ENCODE peak calls at places on chromosomes 11 and 22, in four cellular contexts. K is naive B cell; J is stimulated activated naive CD8-positive, alpha-beta T cell treated with anti-CD3 and anti-CD28 coated beads, Interleukin-15, Interleukin-2, amounts not matched to agents 100 U/mL and 50 U/mL, for 24 hours; V is Right ventricle myocardium inferior. A is an unnamed sample.

GRCh38 chr22:36561291-36561811 is 32.4 kb upstream of the EIF3D start:
- ATAC-seq in V (no peak), J (no peak), K (no peak), A (no peak)

GRCh38 chr11:58525037-58525614 is 17.2 kb upstream of the OR5B21 start:
- ATAC-seq in V (no peak), J (peak), K (peak), A (peak)

GRCh38 chr11:69539416-69540117 is 58.1 kb downstream of the LINC01488 start:
- ATAC-seq in V (peak), K (peak), J (no peak), A (peak)

GRCh38 chr11:3903207-3903896 is 47.9 kb downstream of the STIM1 start:
- ATAC-seq in V (no peak), J (no peak), K (peak), A (peak)

GRCh38 chr11:71525938-71526495 is 1.1 kb upstream of the KRTAP5-7 start:
- ATAC-seq in V (no peak), J (no peak), K (no peak), A (no peak)

GRCh38 chr22:37509026-37509886 is 10.0 kb downstream of the CARD10 start:
- ATAC-seq in V (no peak), J (no peak), K (no peak), A (no peak)

GRCh38 chr11:120385110-120385509 is 48.9 kb downstream of the ARHGEF12 start:
- ATAC-seq in J (no peak), V (no peak), K (no peak), A (no peak)

GRCh38 chr11:113591122-113591521 is 115.0 kb downstream of the TMPRSS5 start:
- ATAC-seq in K (no peak), V (no peak), J (no peak), A (no peak)

GRCh38 chr11:108536783-108537182 is 38.6 kb upstream of the POGLUT3 start:
- ATAC-seq in V (no peak), J (no peak), K (no peak), A (no peak)